ENCODE peak calls at places on chromosomes 7 and 10, in eight cellular contexts. E is HTR-8/SVneo; Z is HS-5; X is endodermal cell; C is effector memory CD8-positive, alpha-beta T cell; H is NCI-H345; O is lower lobe of right lung; N is smooth muscle cell of the brain vasculature. D is an unnamed sample.

GRCh38 chr10:80407836-80408197 is 534 bp upstream of the PRXL2A start:
- DNase-seq in E (no peak), Z (no peak), X (peak; percentile 75), C (no peak), H (peak; percentile 47), O (peak; percentile 55), N (no peak), D (peak; percentile 77)

GRCh38 chr10:132203256-132204077 is 16.7 kb downstream of the DPYSL4 start:
- DNase-seq in E (no peak), Z (no peak), X (no peak), C (no peak), H (no peak), O (peak; percentile 44), N (no peak), D (no peak)

GRCh38 chr7:116616555-116617059 is 55.4 kb upstream of the MET start:
- DNase-seq in E (no peak), Z (no peak), X (no peak), C (no peak), H (no peak), O (no peak), N (no peak), D (no peak)

GRCh38 chr7:76252020-76252419 is 50.3 kb downstream of the SRRM3 start:
- DNase-seq in E (no peak), Z (no peak), X (no peak), C (no peak), H (no peak), O (no peak), N (no peak), D (no peak)

GRCh38 chr7:120060283-120060682 is 212.7 kb upstream of the KCND2 start:
- DNase-seq in E (no peak), Z (no peak), X (no peak), C (no peak), H (no peak), O (no peak), N (no peak), D (no peak)

GRCh38 chr7:64574481-64575159 is 11.7 kb upstream of the ZNF680 start:
- DNase-seq in E (no peak), Z (no peak), X (no peak), C (no peak), H (peak; percentile 68), O (no peak), N (no peak), D (no peak)

GRCh38 chr10:71241899-71242620 is 29.7 kb downstream of the UNC5B start:
- DNase-seq in E (no peak), Z (no peak), X (no peak), C (no peak), H (no peak), O (no peak), N (no peak), D (no peak)

GRCh38 chr7:129367349-129367699 is 66.9 kb upstream of the STRIP2 start:
- DNase-seq in E (no peak), Z (no peak), X (no peak), C (no peak), H (no peak), O (no peak), N (no peak), D (no peak)

GRCh38 chr10:33791295-33791694 is 456.8 kb upstream of the NRP1 start:
- DNase-seq in E (no peak), Z (no peak), X (no peak), C (no peak), H (no peak), O (no peak), N (no peak), D (no peak)

GRCh38 chr7:919924-920341 is 34.5 kb downstream of the ADAP1 start:
- DNase-seq in E (no peak), Z (no peak), X (no peak), C (no peak), H (peak; percentile 8), O (peak; percentile 40), N (no peak), D (no peak)

GRCh38 chr7:151663382-151664100 is 143.8 kb upstream of the RHEB start:
- DNase-seq in E (no peak), Z (no peak), X (peak; percentile 17), C (no peak), H (no peak), O (no peak), N (no peak), D (no peak)

GRCh38 chr10:77056650-77057049 is 581.0 kb downstream of the KCNMA1 start:
- DNase-seq in E (no peak), Z (no peak), X (no peak), C (no peak), H (no peak), O (no peak), N (no peak), D (no peak)